ENCODE peak calls at places on chromosomes 2 and 18, in four cellular contexts. One of them, this sample, is unnamed. For H3K4me1, the result is how much of the 10 kb centered on the place peaks cover.

GRCh38 chr2:30358822-30359221 is 88.2 kb upstream of the LCLAT1 start:
- DNase-seq in adrenal gland: no peak
- DNase-seq in colonic mucosa: no peak
- DNase-seq in heart right ventricle: no peak
- DNase-seq in this sample: no peak

GRCh38 chr2:24201496-24201895 is 26.6 kb downstream of the FAM228A start:
- DNase-seq in adrenal gland: peak
- DNase-seq in colonic mucosa: no peak
- DNase-seq in heart right ventricle: no peak
- DNase-seq in this sample: no peak

GRCh38 chr2:109174214-109174613 is 45.2 kb downstream of the SH3RF3 start:
- DNase-seq in adrenal gland: no peak
- DNase-seq in colonic mucosa: no peak
- DNase-seq in heart right ventricle: no peak
- DNase-seq in this sample: no peak

GRCh38 chr2:213980883-213981282 is 430.0 kb upstream of the VWC2L start:
- DNase-seq in adrenal gland: no peak
- DNase-seq in colonic mucosa: no peak
- DNase-seq in heart right ventricle: no peak
- DNase-seq in this sample: no peak

GRCh38 chr2:96485751-96486643 is 19.2 kb downstream of the NEURL3 start:
- DNase-seq in adrenal gland: peak
- DNase-seq in colonic mucosa: peak
- DNase-seq in heart right ventricle: peak
- DNase-seq in this sample: peak

GRCh38 chr2:238915596-238915995 is 67.7 kb downstream of the TWIST2 start:
- DNase-seq in adrenal gland: no peak
- DNase-seq in colonic mucosa: no peak
- DNase-seq in heart right ventricle: no peak
- DNase-seq in this sample: no peak

GRCh38 chr2:7430421-7430868 is 513.2 kb downstream of the RNF144A start:
- DNase-seq in adrenal gland: no peak
- DNase-seq in colonic mucosa: no peak
- DNase-seq in heart right ventricle: no peak
- DNase-seq in this sample: no peak

GRCh38 chr2:169184074-169184473 is 114.7 kb downstream of the DHRS9 start:
- DNase-seq in adrenal gland: no peak
- DNase-seq in colonic mucosa: no peak
- DNase-seq in heart right ventricle: no peak
- DNase-seq in this sample: no peak

GRCh38 chr18:25360301-25360899 is 8.4 kb upstream of the ZNF521 start:
- DNase-seq in adrenal gland: no peak
- DNase-seq in colonic mucosa: no peak
- DNase-seq in heart right ventricle: no peak
- DNase-seq in this sample: no peak

GRCh38 chr2:138356178-138356577 is 145.4 kb upstream of the SPOPL start:
- DNase-seq in adrenal gland: peak
- DNase-seq in colonic mucosa: no peak
- DNase-seq in heart right ventricle: no peak
- DNase-seq in this sample: peak

GRCh38 chr2:129642526-129643043 is 336.9 kb upstream of the RAB6C start:
- DNase-seq in adrenal gland: no peak
- DNase-seq in colonic mucosa: no peak
- DNase-seq in heart right ventricle: no peak
- DNase-seq in this sample: no peak

GRCh38 chr2:2273421-2273820 is 57.7 kb downstream of the MYT1L start:
- DNase-seq in adrenal gland: no peak
- DNase-seq in colonic mucosa: no peak
- DNase-seq in heart right ventricle: no peak
- DNase-seq in this sample: no peak

GRCh38 chr2:196459539-196459938 is 180.0 kb upstream of the CCDC150 start:
- DNase-seq in adrenal gland: no peak
- DNase-seq in colonic mucosa: no peak
- DNase-seq in heart right ventricle: no peak
- DNase-seq in this sample: no peak

GRCh38 chr18:46946656-46947282 is 29.4 kb downstream of the KATNAL2 start:
- DNase-seq in adrenal gland: peak
- DNase-seq in colonic mucosa: peak
- DNase-seq in heart right ventricle: peak
- DNase-seq in this sample: peak

GRCh38 chr2:66587216-66587615 is 152.3 kb downstream of the MEIS1 start:
- DNase-seq in adrenal gland: no peak
- DNase-seq in colonic mucosa: no peak
- DNase-seq in heart right ventricle: no peak
- DNase-seq in this sample: peak

GRCh38 chr2:227653419-227653818 is 13.2 kb upstream of the SCYGR5 start:
- DNase-seq in adrenal gland: peak
- DNase-seq in colonic mucosa: no peak
- DNase-seq in heart right ventricle: no peak
- DNase-seq in this sample: no peak

GRCh38 chr2:46380038-46380940 is 83.1 kb downstream of the EPAS1 start:
- DNase-seq in adrenal gland: no peak
- DNase-seq in colonic mucosa: no peak
- DNase-seq in heart right ventricle: no peak
- DNase-seq in this sample: no peak

GRCh38 chr2:104388296-104388695 is 465.6 kb upstream of the POU3F3 start:
- DNase-seq in adrenal gland: no peak
- DNase-seq in colonic mucosa: no peak
- DNase-seq in heart right ventricle: no peak
- DNase-seq in this sample: no peak

GRCh38 chr18:5653802-5654201 is 110.0 kb upstream of the EPB41L3 start:
- DNase-seq in adrenal gland: no peak
- DNase-seq in colonic mucosa: no peak
- DNase-seq in heart right ventricle: no peak
- DNase-seq in this sample: no peak

GRCh38 chr18:5646739-5647138 is 102.9 kb upstream of the EPB41L3 start:
- DNase-seq in adrenal gland: no peak
- DNase-seq in colonic mucosa: no peak
- DNase-seq in heart right ventricle: no peak
- DNase-seq in this sample: no peak

GRCh38 chr18:5649439-5649838 is 105.6 kb upstream of the EPB41L3 start:
- DNase-seq in adrenal gland: no peak
- DNase-seq in colonic mucosa: no peak
- DNase-seq in heart right ventricle: no peak
- DNase-seq in this sample: no peak
- H3K4me1 ChIP-seq in adrenal gland: under half
- H3K4me1 ChIP-seq in colonic mucosa: under half
- H3K4me1 ChIP-seq in heart right ventricle: under half
- H3K4me1 ChIP-seq in this sample: under half

DNA sequence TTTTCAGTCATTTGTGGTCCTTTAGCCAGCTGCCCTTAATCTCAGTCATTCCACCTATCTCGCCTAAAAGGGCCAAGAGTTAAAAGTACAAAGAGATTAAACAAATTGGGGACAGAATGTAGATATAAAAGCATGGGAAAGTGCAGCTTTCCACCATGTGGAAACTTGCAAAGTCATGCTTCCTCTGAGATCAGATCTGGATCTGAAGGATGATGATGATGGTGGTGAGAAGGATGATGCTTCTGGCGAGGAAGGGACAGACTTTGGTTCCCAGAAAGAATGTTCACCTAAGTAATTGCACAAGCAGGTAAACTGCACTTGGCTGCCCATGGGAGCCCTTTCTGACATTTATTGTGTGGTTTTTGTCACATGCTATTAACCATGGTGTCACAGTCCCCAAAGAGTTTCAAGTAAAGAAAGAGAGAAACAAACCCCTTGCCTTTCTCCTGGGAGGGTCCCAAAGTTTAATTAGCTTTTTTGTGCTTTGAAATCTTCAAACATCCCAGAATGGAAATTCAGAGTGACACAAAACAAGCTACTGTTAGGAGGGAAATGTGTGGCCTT is 34.7 kb downstream of the KLF7 start:
- DNase-seq in adrenal gland: no peak
- DNase-seq in colonic mucosa: no peak
- DNase-seq in heart right ventricle: no peak
- DNase-seq in this sample: no peak
- H3K4me1 ChIP-seq in adrenal gland: half or more
- H3K4me1 ChIP-seq in colonic mucosa: under half
- H3K4me1 ChIP-seq in heart right ventricle: half or more
- H3K4me1 ChIP-seq in this sample: under half

GRCh38 chr2:112626604-112627059 is 19.1 kb upstream of the SLC20A1 start:
- DNase-seq in adrenal gland: peak
- DNase-seq in colonic mucosa: peak
- DNase-seq in heart right ventricle: peak
- DNase-seq in this sample: peak
- H3K4me1 ChIP-seq in adrenal gland: under half
- H3K4me1 ChIP-seq in colonic mucosa: under half
- H3K4me1 ChIP-seq in heart right ventricle: under half
- H3K4me1 ChIP-seq in this sample: under half

GRCh38 chr2:205708231-205708631 is 25.9 kb downstream of the NRP2 start:
- DNase-seq in adrenal gland: no peak
- DNase-seq in colonic mucosa: no peak
- DNase-seq in heart right ventricle: no peak
- DNase-seq in this sample: no peak

GRCh38 chr2:205706769-205707375 is 24.6 kb downstream of the NRP2 start:
- DNase-seq in adrenal gland: peak
- DNase-seq in colonic mucosa: peak
- DNase-seq in heart right ventricle: peak
- DNase-seq in this sample: peak

GRCh38 chr2:205703471-205703870 is 21.2 kb downstream of the NRP2 start:
- DNase-seq in adrenal gland: no peak
- DNase-seq in colonic mucosa: no peak
- DNase-seq in heart right ventricle: no peak
- DNase-seq in this sample: no peak

GRCh38 chr2:205704101-205704741 is 21.9 kb downstream of the NRP2 start:
- DNase-seq in adrenal gland: peak
- DNase-seq in colonic mucosa: no peak
- DNase-seq in heart right ventricle: no peak
- DNase-seq in this sample: no peak

GRCh38 chr2:205705511-205706397 is 23.5 kb downstream of the NRP2 start:
- DNase-seq in adrenal gland: no peak
- DNase-seq in colonic mucosa: no peak
- DNase-seq in heart right ventricle: no peak
- DNase-seq in this sample: no peak
- H3K4me1 ChIP-seq in adrenal gland: half or more
- H3K4me1 ChIP-seq in colonic mucosa: under half
- H3K4me1 ChIP-seq in heart right ventricle: half or more
- H3K4me1 ChIP-seq in this sample: under half

DNA sequence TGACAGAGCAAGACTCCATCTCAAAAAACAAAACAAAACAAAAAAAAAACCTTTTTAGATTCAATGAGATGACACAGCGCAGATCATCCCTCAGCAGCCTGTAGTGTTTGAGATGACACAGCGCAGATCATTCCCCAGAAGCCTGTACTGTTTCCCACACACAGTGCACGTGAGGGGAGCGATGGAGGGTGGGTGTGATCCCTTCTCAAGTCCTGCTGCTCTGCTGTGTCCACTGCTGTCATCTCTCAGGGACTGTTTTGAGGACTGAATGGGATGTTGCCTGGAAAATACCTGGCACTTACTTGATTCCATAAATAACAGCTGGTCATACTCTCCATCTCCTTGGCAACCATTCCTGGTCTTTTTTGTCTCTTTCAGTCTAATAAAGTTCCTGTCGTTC is 25.7 kb downstream of the TGOLN2 start:
- DNase-seq in adrenal gland: no peak
- DNase-seq in colonic mucosa: no peak
- DNase-seq in heart right ventricle: no peak
- DNase-seq in this sample: no peak
- H3K4me1 ChIP-seq in adrenal gland: under half
- H3K4me1 ChIP-seq in colonic mucosa: under half
- H3K4me1 ChIP-seq in heart right ventricle: under half
- H3K4me1 ChIP-seq in this sample: under half

GRCh38 chr2:192000196-192000990 is 153.5 kb upstream of the CAVIN2 start:
- DNase-seq in adrenal gland: no peak
- DNase-seq in colonic mucosa: no peak
- DNase-seq in heart right ventricle: no peak
- DNase-seq in this sample: no peak
- H3K4me1 ChIP-seq in adrenal gland: under half
- H3K4me1 ChIP-seq in colonic mucosa: under half
- H3K4me1 ChIP-seq in heart right ventricle: under half
- H3K4me1 ChIP-seq in this sample: under half

GRCh38 chr2:127090281-127091128 is 16.4 kb downstream of the BIN1 start:
- DNase-seq in adrenal gland: no peak
- DNase-seq in colonic mucosa: no peak
- DNase-seq in heart right ventricle: peak
- DNase-seq in this sample: no peak

GRCh38 chr2:127092306-127092705 is 14.6 kb downstream of the BIN1 start:
- DNase-seq in adrenal gland: no peak
- DNase-seq in colonic mucosa: no peak
- DNase-seq in heart right ventricle: peak
- DNase-seq in this sample: no peak

GRCh38 chr2:127092951-127093516 is 13.9 kb downstream of the BIN1 start:
- DNase-seq in adrenal gland: no peak
- DNase-seq in colonic mucosa: no peak
- DNase-seq in heart right ventricle: no peak
- DNase-seq in this sample: no peak

GRCh38 chr2:127091148-127091547 is 15.8 kb downstream of the BIN1 start:
- DNase-seq in adrenal gland: no peak
- DNase-seq in colonic mucosa: no peak
- DNase-seq in heart right ventricle: peak
- DNase-seq in this sample: no peak

GRCh38 chr2:127091886-127092285 is 15.1 kb downstream of the BIN1 start:
- DNase-seq in adrenal gland: no peak
- DNase-seq in colonic mucosa: no peak
- DNase-seq in heart right ventricle: peak
- DNase-seq in this sample: no peak
- H3K4me1 ChIP-seq in adrenal gland: half or more
- H3K4me1 ChIP-seq in colonic mucosa: under half
- H3K4me1 ChIP-seq in heart right ventricle: under half
- H3K4me1 ChIP-seq in this sample: under half

DNA sequence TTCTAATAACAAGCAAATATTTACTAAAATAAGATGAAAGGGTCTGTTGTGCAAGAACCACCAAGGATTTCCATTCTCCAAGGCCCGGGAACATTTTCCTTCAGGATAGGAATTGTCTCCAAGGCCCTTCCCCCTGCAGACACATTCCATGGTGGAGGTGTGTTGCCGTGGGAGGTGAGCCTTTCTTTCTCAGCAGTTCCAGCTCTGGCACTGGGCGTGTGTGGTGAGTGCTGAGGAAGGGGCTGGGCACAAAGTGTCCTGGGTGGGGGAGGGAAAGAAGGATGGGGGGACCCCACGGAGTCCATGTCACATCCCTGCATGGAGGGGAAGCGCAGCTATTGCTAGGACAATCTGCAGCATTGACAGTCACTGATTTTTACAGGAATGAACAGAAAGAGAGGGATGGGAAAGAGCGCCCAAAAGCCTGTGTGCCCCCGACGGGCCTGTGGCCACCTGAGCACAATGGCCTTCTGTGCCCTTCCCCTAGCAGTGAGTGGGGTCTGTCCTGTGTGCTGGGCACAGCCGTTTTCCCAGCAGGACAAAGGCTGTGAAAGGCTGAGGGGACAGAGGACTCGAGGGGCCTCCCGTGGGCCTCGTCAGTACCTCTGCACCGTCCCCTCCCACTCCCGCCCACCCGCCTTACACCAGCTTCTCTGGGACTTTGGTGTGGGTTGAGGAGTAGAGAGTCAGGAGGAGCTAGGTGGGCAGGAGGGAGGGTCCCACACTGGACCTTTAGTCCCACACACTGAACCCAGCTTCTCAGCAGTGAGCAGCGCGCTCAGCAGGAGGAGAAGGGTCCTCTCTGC is 79.8 kb downstream of the PTGR3 start:
- DNase-seq in adrenal gland: no peak
- DNase-seq in colonic mucosa: peak
- DNase-seq in heart right ventricle: no peak
- DNase-seq in this sample: no peak
- H3K4me1 ChIP-seq in adrenal gland: under half
- H3K4me1 ChIP-seq in colonic mucosa: under half
- H3K4me1 ChIP-seq in heart right ventricle: under half
- H3K4me1 ChIP-seq in this sample: under half

This sample was measured in body of pancreas.